ENCODE peak calls at places on chromosomes 16 and 17, in four cellular contexts. N is right atrium auricular region, A is AG04450, C is Caco-2. J is an unnamed sample. For H3K9me3, the result is how much of the 10 kb centered on the place peaks cover.

GRCh38 chr17:57524790-57525543 is 220.1 kb downstream of the CCDC182 start:
- DNase-seq in C (no peak), N (no peak), A (no peak), J (peak)

GRCh38 chr17:72422505-72423285 is 301.9 kb downstream of the SOX9 start:
- DNase-seq in A (peak), C (no peak), N (peak), J (peak)

GRCh38 chr16:22328081-22328725 is 31.0 kb downstream of the POLR3E start:
- DNase-seq in N (peak), A (no peak), C (no peak), J (no peak)

GRCh38 chr16:82671743-82672142 is 45.0 kb downstream of the CDH13 start:
- DNase-seq in C (peak), N (no peak), A (no peak), J (no peak)

GRCh38 chr16:74734361-74735161 is 33.9 kb upstream of the MLKL start:
- DNase-seq in A (no peak), C (no peak), N (no peak), J (no peak)

GRCh38 chr17:27319536-27320221 is 25.8 kb downstream of the WSB1 start:
- DNase-seq in N (no peak), C (no peak), A (no peak), J (peak)

GRCh38 chr16:15770512-15770911 is 86.3 kb downstream of the MYH11 start:
- DNase-seq in C (no peak), A (peak), N (no peak), J (no peak)

GRCh38 chr16:89602952-89603590 is 10.4 kb upstream of the DPEP1 start:
- DNase-seq in N (no peak), C (no peak), A (no peak), J (no peak)

GRCh38 chr17:68468785-68469184 is 11.5 kb upstream of the WIPI1 start:
- DNase-seq in N (no peak), A (no peak), C (no peak), J (peak)

GRCh38 chr17:73914536-73915274 is 270.5 kb upstream of the SDK2 start:
- DNase-seq in C (no peak), A (no peak), N (peak), J (no peak)

GRCh38 chr17:14095202-14095601 is 25.9 kb downstream of the COX10 start:
- DNase-seq in N (no peak), C (no peak), A (no peak), J (no peak)

GRCh38 chr17:74831442-74832146 is 28.1 kb downstream of the GRIN2C start:
- DNase-seq in A (no peak), C (no peak), N (no peak), J (no peak)

GRCh38 chr16:70747703-70748631 is 53.0 kb downstream of the VAC14 start:
- DNase-seq in A (no peak), C (no peak), N (no peak), J (peak)

GRCh38 chr16:35711958-35712357 is 2252.5 kb downstream of the TP53TG3F start:
- DNase-seq in A (no peak), N (no peak), C (no peak), J (no peak)
- H3K9me3 ChIP-seq in A (under half), N (under half), C (under half), J (under half)

GRCh38 chr17:35894206-35894605 is 14.0 kb upstream of the CCL5 start:
- DNase-seq in A (no peak), C (no peak), N (no peak), J (no peak)

GRCh38 chr17:35895602-35896001 is 15.4 kb upstream of the CCL5 start:
- DNase-seq in C (no peak), A (no peak), N (no peak), J (no peak)

GRCh38 chr17:35896011-35896587 is 15.9 kb upstream of the CCL5 start:
- DNase-seq in A (no peak), N (no peak), C (no peak), J (no peak)

GRCh38 chr17:35892091-35892637 is 12.0 kb upstream of the CCL5 start:
- DNase-seq in C (no peak), N (no peak), A (no peak), J (no peak)

DNA sequence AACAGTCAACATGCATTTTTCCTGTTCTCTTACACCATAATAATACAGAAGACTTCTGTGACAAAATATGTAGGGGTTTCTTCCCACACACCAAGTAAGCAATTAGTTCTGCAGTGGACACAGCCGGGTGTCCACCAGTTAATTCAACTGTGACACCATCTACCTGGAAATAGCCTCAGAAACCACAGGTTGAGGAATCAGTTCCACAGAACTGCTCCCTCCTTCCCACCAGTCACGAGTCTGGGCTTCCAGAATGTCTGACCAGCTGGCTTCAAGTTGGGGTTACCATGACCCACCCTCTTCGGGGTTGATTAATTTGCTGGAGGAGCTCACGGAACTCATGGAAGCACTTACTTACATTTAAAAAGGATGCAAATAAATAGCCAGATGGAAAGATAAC is 13.6 kb upstream of the CCL5 start:
- DNase-seq in A (no peak), N (no peak), C (no peak), J (no peak)
- H3K9me3 ChIP-seq in A (under half), N (under half), C (under half), J (under half)

DNA sequence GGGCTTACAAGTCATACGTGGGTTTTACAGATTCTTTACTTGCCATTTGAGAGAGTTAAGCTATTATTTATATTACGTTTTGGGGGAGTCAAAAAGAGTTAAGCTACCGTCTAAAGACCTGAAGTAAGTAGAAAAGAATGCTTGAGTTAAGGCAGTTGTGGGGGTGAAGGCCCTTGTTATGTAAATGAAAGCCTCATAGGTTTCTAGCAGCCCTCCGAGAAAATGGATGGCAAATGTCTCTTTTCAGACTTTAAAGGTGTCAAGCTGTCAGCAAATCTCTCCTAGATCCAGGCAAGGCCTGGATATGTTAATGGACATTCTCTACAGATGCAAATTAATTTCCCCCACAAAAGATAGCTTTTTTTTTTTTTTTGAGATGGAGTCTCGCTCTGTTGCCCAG is 7.2 kb upstream of the EIF4A3 start:
- DNase-seq in N (no peak), C (no peak), A (no peak), J (no peak)
- H3K9me3 ChIP-seq in N (under half), C (under half), A (under half), J (under half)

GRCh38 chr16:3408561-3409197 is 7.7 kb downstream of the ZNF174 start:
- DNase-seq in N (no peak), A (no peak), C (no peak), J (no peak)
- H3K9me3 ChIP-seq in N (under half), A (half or more), C (under half), J (under half)

GRCh38 chr16:35749253-35750141 is 2290.1 kb downstream of the TP53TG3F start:
- DNase-seq in C (no peak), A (no peak), N (peak), J (no peak)
- H3K9me3 ChIP-seq in C (under half), A (half or more), N (under half), J (under half)

GRCh38 chr16:57202095-57202886 is 16.2 kb downstream of the RSPRY1 start:
- DNase-seq in N (no peak), C (no peak), A (no peak), J (no peak)
- H3K9me3 ChIP-seq in N (under half), C (under half), A (under half), J (under half)

GRCh38 chr17:53032861-53033271 is 789.9 kb upstream of the KIF2B start:
- DNase-seq in N (no peak), A (no peak), C (peak), J (peak)

GRCh38 chr17:53033297-53033696 is 789.4 kb upstream of the KIF2B start:
- DNase-seq in A (no peak), C (no peak), N (no peak), J (no peak)
- H3K9me3 ChIP-seq in A (under half), C (under half), N (under half), J (under half)

GRCh38 chr16:35906440-35906839 is 2447.0 kb downstream of the TP53TG3F start:
- DNase-seq in N (no peak), A (no peak), C (no peak), J (no peak)

GRCh38 chr16:35910409-35910808 is 2451.0 kb downstream of the TP53TG3F start:
- DNase-seq in N (no peak), A (no peak), C (no peak), J (no peak)

GRCh38 chr16:35909351-35909954 is 2450.0 kb downstream of the TP53TG3F start:
- DNase-seq in C (no peak), N (no peak), A (no peak), J (no peak)

GRCh38 chr16:35908152-35908551 is 2448.7 kb downstream of the TP53TG3F start:
- DNase-seq in N (no peak), A (no peak), C (no peak), J (no peak)

GRCh38 chr16:35908942-35909341 is 2449.5 kb downstream of the TP53TG3F start:
- DNase-seq in N (no peak), A (no peak), C (no peak), J (peak)
- H3K9me3 ChIP-seq in N (under half), A (half or more), C (under half), J (under half)

GRCh38 chr17:22304667-22305303 is 612.5 kb downstream of the KCNJ18 start:
- DNase-seq in A (no peak), C (no peak), N (no peak), J (no peak)

GRCh38 chr17:22301353-22301745 is 609.0 kb downstream of the KCNJ18 start:
- DNase-seq in N (no peak), A (no peak), C (no peak), J (no peak)

GRCh38 chr17:22303865-22304264 is 611.5 kb downstream of the KCNJ18 start:
- DNase-seq in N (no peak), A (no peak), C (no peak), J (no peak)

GRCh38 chr17:22300731-22301352 is 608.5 kb downstream of the KCNJ18 start:
- DNase-seq in N (no peak), C (no peak), A (no peak), J (no peak)

GRCh38 chr17:22303096-22303495 is 610.8 kb downstream of the KCNJ18 start:
- DNase-seq in N (no peak), A (no peak), C (no peak), J (no peak)
- H3K9me3 ChIP-seq in N (under half), A (half or more), C (under half), J (under half)

DNA sequence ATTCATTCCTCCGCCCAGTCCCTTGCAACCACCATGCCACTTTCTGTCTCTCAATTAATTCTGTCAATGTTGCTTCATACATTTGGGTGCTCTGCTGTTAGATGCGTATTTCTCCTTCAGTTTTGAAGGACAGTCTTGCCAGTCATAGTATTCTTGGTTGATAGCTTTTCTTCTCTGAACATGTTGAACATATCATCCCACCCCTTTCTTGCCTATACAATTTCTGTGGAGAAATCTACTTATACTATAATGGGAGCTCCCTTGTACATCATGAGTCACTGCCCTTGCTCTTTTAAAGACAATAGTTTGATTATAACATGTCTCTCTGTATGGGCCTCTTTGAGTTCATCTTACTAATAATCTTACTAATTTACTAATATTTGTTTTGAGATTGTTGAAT is 34.1 kb downstream of the RNF112 start:
- DNase-seq in C (no peak), A (no peak), N (no peak), J (no peak)
- H3K9me3 ChIP-seq in C (under half), A (under half), N (under half), J (under half)